ENCODE peak calls at places on chromosomes 11 and 22, in four cellular contexts. D is activated effector memory CD4-positive, alpha-beta T cell treated with Interleukin-2 at 50 U/mL for 16 hours; J is NCI-H774; F is transverse colon. Q is an unnamed sample.
A peak's percentile ranks its signal among the peaks of the same experiment; 100 is the strongest.

GRCh38 chr11:63553759-63554158 is 9.4 kb downstream of the PLAAT2 start:
- DNase-seq in D (peak; percentile 32), J (no peak), F (no peak), Q (no peak)

GRCh38 chr11:99015634-99016454 is 4.9 kb upstream of the CNTN5 start:
- DNase-seq in J (peak; percentile 51), F (no peak), D (no peak), Q (peak; percentile 74)

GRCh38 chr11:86069408-86070086 is 663 bp upstream of the PICALM start:
- DNase-seq in D (no peak), J (peak; percentile 65), F (peak; percentile 26), Q (no peak)

GRCh38 chr11:66012946-66013761 is 1.3 kb downstream of the CST6 start:
- DNase-seq in D (no peak), F (no peak), J (no peak), Q (no peak)

GRCh38 chr11:72778535-72779494 is 15.0 kb downstream of the STARD10 start:
- DNase-seq in J (no peak), F (peak; percentile 73), D (no peak), Q (no peak)

GRCh38 chr11:80379620-80380278 is 938.9 kb upstream of the TENM4 start:
- DNase-seq in F (no peak), D (no peak), J (peak; percentile 94), Q (no peak)

GRCh38 chr22:50189184-50189848 is 3.6 kb downstream of the TRABD start:
- DNase-seq in F (peak; percentile 59), D (no peak), J (no peak), Q (peak; percentile 16)

GRCh38 chr11:123559418-123559817 is 95.0 kb downstream of the SCN3B start:
- DNase-seq in J (no peak), D (no peak), F (no peak), Q (peak; percentile 70)